ENCODE peak calls at places on chromosomes 4 and X, in five cellular contexts. One of them, this sample, is unnamed.
A peak's percentile ranks its signal among the peaks of the same experiment; 100 is the strongest.

GRCh38 chrX:31649176-31649575 is 577.3 kb upstream of the FTHL17 start:
- DNase-seq in left ventricle myocardium inferior: no peak
- DNase-seq in transverse colon: no peak
- DNase-seq in stomach: no peak
- DNase-seq in body of pancreas: no peak
- DNase-seq in this sample: no peak

GRCh38 chr4:10590896-10591295 is 93.7 kb downstream of the CLNK start:
- DNase-seq in left ventricle myocardium inferior: no peak
- DNase-seq in transverse colon: no peak
- DNase-seq in stomach: no peak
- DNase-seq in body of pancreas: no peak
- DNase-seq in this sample: no peak

GRCh38 chr4:26568446-26568994 is 15.4 kb upstream of the TBC1D19 start:
- DNase-seq in left ventricle myocardium inferior: no peak
- DNase-seq in transverse colon: no peak
- DNase-seq in stomach: no peak
- DNase-seq in body of pancreas: no peak
- DNase-seq in this sample: no peak

GRCh38 chr4:77819409-77819835 is 254 bp upstream of the CNOT6L start:
- DNase-seq in left ventricle myocardium inferior: no peak
- DNase-seq in transverse colon: no peak
- DNase-seq in stomach: no peak
- DNase-seq in body of pancreas: no peak
- DNase-seq in this sample: peak; percentile 97

GRCh38 chr4:106414366-106414765 is 45.8 kb upstream of the GIMD1 start:
- DNase-seq in left ventricle myocardium inferior: no peak
- DNase-seq in transverse colon: no peak
- DNase-seq in stomach: no peak
- DNase-seq in body of pancreas: no peak
- DNase-seq in this sample: no peak

GRCh38 chrX:137567474-137568232 is 1.7 kb downstream of the ZIC3 start:
- DNase-seq in left ventricle myocardium inferior: no peak
- DNase-seq in transverse colon: no peak
- DNase-seq in stomach: no peak
- DNase-seq in body of pancreas: no peak
- DNase-seq in this sample: no peak

GRCh38 chr4:6043843-6044242 is 25.6 kb upstream of the C4orf50 start:
- DNase-seq in left ventricle myocardium inferior: no peak
- DNase-seq in transverse colon: no peak
- DNase-seq in stomach: no peak
- DNase-seq in body of pancreas: no peak
- DNase-seq in this sample: no peak

GRCh38 chr4:75708218-75708691 is 16.1 kb upstream of the USO1 start:
- DNase-seq in left ventricle myocardium inferior: no peak
- DNase-seq in transverse colon: peak; percentile 50
- DNase-seq in stomach: no peak
- DNase-seq in body of pancreas: no peak
- DNase-seq in this sample: no peak

GRCh38 chrX:47540754-47541538 is 20.1 kb upstream of the ARAF start:
- DNase-seq in left ventricle myocardium inferior: peak; percentile 63
- DNase-seq in transverse colon: peak; percentile 77
- DNase-seq in stomach: peak; percentile 69
- DNase-seq in body of pancreas: peak; percentile 82
- DNase-seq in this sample: no peak

GRCh38 chr4:182642831-182643230 is 274.4 kb downstream of the DCTD start:
- DNase-seq in left ventricle myocardium inferior: no peak
- DNase-seq in transverse colon: no peak
- DNase-seq in stomach: no peak
- DNase-seq in body of pancreas: no peak
- DNase-seq in this sample: no peak

GRCh38 chrX:150897371-150898319 is 823 bp downstream of the CD99L2 start:
- DNase-seq in left ventricle myocardium inferior: no peak
- DNase-seq in transverse colon: peak; percentile 35
- DNase-seq in stomach: peak; percentile 37
- DNase-seq in body of pancreas: peak; percentile 45
- DNase-seq in this sample: peak; percentile 60

GRCh38 chrX:45714864-45715263 is 514.2 kb upstream of the DIPK2B start:
- DNase-seq in left ventricle myocardium inferior: no peak
- DNase-seq in transverse colon: peak; percentile 11
- DNase-seq in stomach: no peak
- DNase-seq in body of pancreas: no peak
- DNase-seq in this sample: no peak

GRCh38 chrX:19893722-19894121 is 6.3 kb upstream of the SH3KBP1 start:
- DNase-seq in left ventricle myocardium inferior: no peak
- DNase-seq in transverse colon: no peak
- DNase-seq in stomach: no peak
- DNase-seq in body of pancreas: no peak
- DNase-seq in this sample: no peak

GRCh38 chr4:168498259-168498658 is 1.4 kb downstream of the PALLD start:
- DNase-seq in left ventricle myocardium inferior: no peak
- DNase-seq in transverse colon: no peak
- DNase-seq in stomach: no peak
- DNase-seq in body of pancreas: no peak
- DNase-seq in this sample: no peak

GRCh38 chr4:158008551-158009218 is 164.1 kb downstream of the GASK1B start:
- DNase-seq in left ventricle myocardium inferior: no peak
- DNase-seq in transverse colon: no peak
- DNase-seq in stomach: no peak
- DNase-seq in body of pancreas: peak; percentile 31
- DNase-seq in this sample: no peak

GRCh38 chr4:19711871-19712270 is 539.8 kb upstream of the SLIT2 start:
- DNase-seq in left ventricle myocardium inferior: no peak
- DNase-seq in transverse colon: no peak
- DNase-seq in stomach: no peak
- DNase-seq in body of pancreas: no peak
- DNase-seq in this sample: no peak

GRCh38 chrX:132219343-132219768 is at the start of gene RAP2C:
- DNase-seq in left ventricle myocardium inferior: peak; percentile 74
- DNase-seq in transverse colon: peak; percentile 82
- DNase-seq in stomach: peak; percentile 76
- DNase-seq in body of pancreas: peak; percentile 85
- DNase-seq in this sample: peak; percentile 78

GRCh38 chr4:55169352-55169959 is 44.1 kb upstream of the KDR start:
- DNase-seq in left ventricle myocardium inferior: peak; percentile 26
- DNase-seq in transverse colon: no peak
- DNase-seq in stomach: peak; percentile 28
- DNase-seq in body of pancreas: no peak
- DNase-seq in this sample: no peak

GRCh38 chr4:87118421-87118820 is 102.0 kb downstream of the KLHL8 start:
- DNase-seq in left ventricle myocardium inferior: no peak
- DNase-seq in transverse colon: no peak
- DNase-seq in stomach: no peak
- DNase-seq in body of pancreas: no peak
- DNase-seq in this sample: no peak
- H3K4me1 ChIP-seq in left ventricle myocardium inferior: peaks cover 79% of the 10 kb centered on the region
- H3K4me1 ChIP-seq in transverse colon: peaks cover 21% of the 10 kb centered on the region
- H3K4me1 ChIP-seq in stomach: no peaks in the 10 kb centered on the region
- H3K4me1 ChIP-seq in body of pancreas: peaks cover 38% of the 10 kb centered on the region
- H3K4me1 ChIP-seq in this sample: peaks cover 4% of the 10 kb centered on the region

GRCh38 chrX:39903343-39903742 is 194.4 kb downstream of the BCOR start:
- DNase-seq in left ventricle myocardium inferior: no peak
- DNase-seq in transverse colon: no peak
- DNase-seq in stomach: no peak
- DNase-seq in body of pancreas: no peak
- DNase-seq in this sample: no peak

GRCh38 chrX:39899059-39899458 is 198.7 kb downstream of the BCOR start:
- DNase-seq in left ventricle myocardium inferior: no peak
- DNase-seq in transverse colon: no peak
- DNase-seq in stomach: no peak
- DNase-seq in body of pancreas: no peak
- DNase-seq in this sample: no peak

GRCh38 chrX:39898147-39898546 is 199.6 kb downstream of the BCOR start:
- DNase-seq in left ventricle myocardium inferior: no peak
- DNase-seq in transverse colon: no peak
- DNase-seq in stomach: no peak
- DNase-seq in body of pancreas: no peak
- DNase-seq in this sample: no peak

GRCh38 chrX:39899876-39900787 is 197.6 kb downstream of the BCOR start:
- DNase-seq in left ventricle myocardium inferior: no peak
- DNase-seq in transverse colon: no peak
- DNase-seq in stomach: no peak
- DNase-seq in body of pancreas: no peak
- DNase-seq in this sample: no peak

DNA sequence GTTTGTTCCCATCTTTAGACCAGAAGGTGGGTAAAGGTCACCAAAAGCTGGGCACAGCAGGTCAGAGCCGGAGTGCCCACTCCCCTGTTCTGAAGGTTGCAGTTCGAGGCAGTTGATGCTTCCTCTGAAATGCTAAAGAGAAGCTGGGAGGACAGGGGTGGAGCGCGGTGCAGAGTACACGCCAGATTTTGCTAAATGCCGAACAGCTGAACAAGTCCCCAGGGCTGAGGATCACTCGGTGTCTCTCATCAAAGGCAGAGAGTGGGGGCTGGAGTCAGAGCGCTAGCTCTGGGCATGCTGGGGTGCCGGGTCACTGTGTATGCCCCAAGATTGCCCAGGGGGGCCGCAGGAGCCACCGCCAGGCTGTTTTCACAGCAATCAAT is 197.0 kb downstream of the BCOR start:
- DNase-seq in left ventricle myocardium inferior: no peak
- DNase-seq in transverse colon: no peak
- DNase-seq in stomach: no peak
- DNase-seq in body of pancreas: no peak
- DNase-seq in this sample: no peak
- TF ChIP-seq CTCF in left ventricle myocardium inferior: no peak
- TF ChIP-seq CTCF in transverse colon: no peak
- TF ChIP-seq CTCF in stomach: no peak
- TF ChIP-seq CTCF in body of pancreas: no peak
- TF ChIP-seq CTCF in this sample: no peak

GRCh38 chr4:119132306-119132705 is 3.3 kb upstream of the MYOZ2 start:
- DNase-seq in left ventricle myocardium inferior: no peak
- DNase-seq in transverse colon: no peak
- DNase-seq in stomach: no peak
- DNase-seq in body of pancreas: no peak
- DNase-seq in this sample: no peak
- H3K27ac ChIP-seq in left ventricle myocardium inferior: peak overlapping the region; percentile 91
- H3K27ac ChIP-seq in transverse colon: no peak overlapping the region
- H3K27ac ChIP-seq in stomach: peak overlapping the region; percentile 68
- H3K27ac ChIP-seq in body of pancreas: no peak overlapping the region
- H3K27ac ChIP-seq in this sample: no peak overlapping the region

GRCh38 chrX:56368962-56369361 is 136.8 kb downstream of the KLF8 start:
- DNase-seq in left ventricle myocardium inferior: no peak
- DNase-seq in transverse colon: no peak
- DNase-seq in stomach: no peak
- DNase-seq in body of pancreas: no peak
- DNase-seq in this sample: no peak

DNA sequence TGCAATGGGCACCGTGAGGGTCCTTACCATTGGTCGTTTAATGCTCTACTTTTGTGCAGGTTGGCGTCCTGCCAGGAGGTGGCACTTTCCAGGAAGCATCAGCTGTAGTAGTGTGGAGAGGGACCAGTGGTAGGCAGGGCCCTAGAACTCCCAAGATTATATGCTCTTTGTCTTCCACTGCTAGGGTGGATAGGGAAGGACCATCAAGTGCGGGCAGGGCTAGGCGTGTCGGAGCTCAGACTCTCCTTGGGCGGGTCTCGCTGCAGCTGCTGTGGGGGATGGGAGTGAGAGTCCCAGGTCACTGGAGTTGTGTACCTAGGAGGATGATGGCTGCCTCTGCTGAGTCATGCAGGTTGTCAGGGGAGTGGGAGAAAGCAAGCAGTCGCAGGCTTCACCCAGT is 134.7 kb downstream of the KLF8 start:
- DNase-seq in left ventricle myocardium inferior: no peak
- DNase-seq in transverse colon: peak; percentile 52
- DNase-seq in stomach: no peak
- DNase-seq in body of pancreas: no peak
- DNase-seq in this sample: no peak
- H3K4me1 ChIP-seq in left ventricle myocardium inferior: no peaks in the 10 kb centered on the region
- H3K4me1 ChIP-seq in transverse colon: no peaks in the 10 kb centered on the region
- H3K4me1 ChIP-seq in stomach: no peaks in the 10 kb centered on the region
- H3K4me1 ChIP-seq in body of pancreas: no peaks in the 10 kb centered on the region
- H3K4me1 ChIP-seq in this sample: no peaks in the 10 kb centered on the region